ENCODE peak calls at places on chromosome 1, in seven cellular contexts. W, H, V, B, F, E and P are unnamed samples.

GRCh38 chr1:198620951-198621824 is 17.7 kb upstream of the PTPRC start:
- DNase-seq in B (no peak), W (peak), H (no peak), F (no peak), E (no peak), V (peak), P (peak)

GRCh38 chr1:108051625-108052382 is 86.8 kb upstream of the VAV3 start:
- DNase-seq in H (no peak), V (no peak), B (no peak), E (no peak), W (no peak), F (no peak), P (no peak)

GRCh38 chr1:67274623-67275325 is 32.9 kb upstream of the IL12RB2 start:
- DNase-seq in H (no peak), E (no peak), F (no peak), W (no peak), B (no peak), V (no peak), P (peak)

GRCh38 chr1:101236546-101237228 is at the start of gene S1PR1:
- DNase-seq in E (peak), W (peak), B (peak), V (peak), H (peak), F (no peak), P (peak)

GRCh38 chr1:4935807-4936206 is 281.4 kb downstream of the AJAP1 start:
- DNase-seq in B (no peak), E (no peak), V (no peak), H (no peak), W (no peak), F (no peak), P (no peak)

GRCh38 chr1:100719490-100719889 is at the start of gene VCAM1:
- DNase-seq in E (no peak), W (no peak), H (no peak), F (no peak), V (no peak), B (no peak), P (no peak)

GRCh38 chr1:32240140-32240951 is 6.7 kb upstream of the FAM167B start:
- DNase-seq in V (no peak), E (no peak), B (peak), F (peak), W (peak), H (peak), P (no peak)

GRCh38 chr1:236942431-236942830 is 61.8 kb downstream of the MT1HL1 start:
- DNase-seq in B (no peak), E (no peak), V (no peak), F (no peak), H (no peak), W (no peak), P (no peak)

GRCh38 chr1:42743302-42744029 is 3.4 kb upstream of the CLDN19 start:
- DNase-seq in B (no peak), V (no peak), E (no peak), F (no peak), W (no peak), H (no peak), P (no peak)

GRCh38 chr1:188089015-188089414 is 1260.3 kb downstream of the PLA2G4A start:
- DNase-seq in W (no peak), H (no peak), B (no peak), E (no peak), F (no peak), V (no peak), P (no peak)

GRCh38 chr1:231957361-231957760 is 330.8 kb downstream of the DISC1 start:
- DNase-seq in W (no peak), V (no peak), B (no peak), F (no peak), H (no peak), E (no peak), P (no peak)

GRCh38 chr1:62962794-62963776 is 179.2 kb downstream of the ATG4C start:
- DNase-seq in F (peak), V (peak), E (no peak), W (no peak), B (peak), H (no peak), P (no peak)